ENCODE peak calls at places on chromosomes 6 and 20, in six cellular contexts. L, N, U, F, V and K are unnamed samples.

GRCh38 chr6:95802978-95803377 is 212.8 kb upstream of the FUT9 start:
- DNase-seq in L (no peak), N (no peak), U (no peak), F (no peak), V (no peak), K (no peak)

GRCh38 chr20:4170621-4171537 is 155.5 kb upstream of the RNF24 start:
- DNase-seq in L (no peak), N (no peak), U (peak; percentile 53), F (no peak), V (no peak), K (no peak)

GRCh38 chr6:15313367-15313766 is 67.5 kb downstream of the JARID2 start:
- DNase-seq in L (no peak), N (no peak), U (no peak), F (no peak), V (no peak), K (no peak)

GRCh38 chr6:37602801-37603200 is 94.9 kb downstream of the MDGA1 start:
- DNase-seq in L (no peak), N (no peak), U (no peak), F (no peak), V (no peak), K (no peak)

GRCh38 chr20:58585753-58586540 is 65.1 kb upstream of the STX16 start:
- DNase-seq in L (no peak), N (peak; percentile 20), U (no peak), F (no peak), V (no peak), K (no peak)

GRCh38 chr6:45538636-45539035 is 160.9 kb upstream of the SUPT3H start:
- DNase-seq in L (no peak), N (peak; percentile 83), U (no peak), F (no peak), V (no peak), K (no peak)

GRCh38 chr6:52423971-52424381 is 3.8 kb downstream of the EFHC1 start:
- DNase-seq in L (no peak), N (no peak), U (peak; percentile 93), F (peak; percentile 60), V (no peak), K (no peak)

GRCh38 chr20:63041776-63042175 is 35.0 kb upstream of the BHLHE23 start:
- DNase-seq in L (no peak), N (no peak), U (no peak), F (no peak), V (no peak), K (no peak)

GRCh38 chr20:64080013-64080812 is at the start of gene OPRL1:
- DNase-seq in L (peak; percentile 55), N (no peak), U (peak; percentile 29), F (no peak), V (no peak), K (no peak)

GRCh38 chr6:169252805-169253189 is 849 bp downstream of the THBS2 start:
- DNase-seq in L (no peak), N (peak; percentile 75), U (peak; percentile 38), F (no peak), V (no peak), K (no peak)

GRCh38 chr6:108133594-108134179 is 32.1 kb upstream of the NR2E1 start:
- DNase-seq in L (no peak), N (peak; percentile 75), U (peak; percentile 84), F (peak; percentile 78), V (peak; percentile 85), K (peak; percentile 66)

GRCh38 chr20:58374906-58375760 is 13.9 kb upstream of the VAPB start:
- DNase-seq in L (no peak), N (no peak), U (peak; percentile 49), F (peak; percentile 39), V (peak; percentile 16), K (no peak)

GRCh38 chr6:70166088-70166958 is 136.6 kb downstream of the COL9A1 start:
- DNase-seq in L (no peak), N (no peak), U (peak; percentile 57), F (peak; percentile 31), V (peak; percentile 69), K (peak; percentile 16)